ENCODE peak calls at places on chromosomes 3 and 15, in four cellular contexts. P is Peyer's patch, Q is choroid plexus epithelial cell, Z is GM12865. H is an unnamed sample.

GRCh38 chr15:29260896-29261295 is 8.7 kb downstream of the NSMCE3 start:
- DNase-seq in Q (no peak), Z (no peak), P (no peak), H (no peak)

GRCh38 chr15:81589671-81590070 is 215.7 kb upstream of the TMC3 start:
- DNase-seq in P (no peak), Q (no peak), Z (no peak), H (no peak)

GRCh38 chr15:41648770-41649169 is 11.4 kb upstream of the MGA start:
- DNase-seq in Q (peak; percentile 61), Z (no peak), P (no peak), H (no peak)

GRCh38 chr15:89400121-89400996 is 65.7 kb upstream of the POLG start:
- DNase-seq in Q (no peak), Z (no peak), P (no peak), H (peak; percentile 58)

GRCh38 chr3:177904661-177905060 is 631.6 kb upstream of the KCNMB2 start:
- DNase-seq in Z (no peak), Q (peak; percentile 53), P (no peak), H (no peak)

GRCh38 chr3:59264366-59264765 is 214.5 kb upstream of the CFAP20DC start:
- DNase-seq in P (no peak), Q (no peak), Z (no peak), H (no peak)

GRCh38 chr3:102741105-102741504 is 306.3 kb downstream of the ZPLD1 start:
- DNase-seq in Q (no peak), Z (peak; percentile 4), P (no peak), H (no peak)

GRCh38 chr15:93974804-93975481 is 256.4 kb upstream of the MCTP2 start:
- DNase-seq in P (no peak), Q (peak; percentile 45), Z (no peak), H (no peak)

GRCh38 chr3:140635276-140635675 is 42.6 kb upstream of the TRIM42 start:
- DNase-seq in Z (peak; percentile 5), Q (no peak), P (no peak), H (no peak)

GRCh38 chr3:132432639-132433038 is 15.3 kb downstream of the DNAJC13 start:
- DNase-seq in Q (peak; percentile 91), P (no peak), Z (no peak), H (no peak)

GRCh38 chr3:195558602-195559001 is 15.5 kb upstream of the PPP1R2 start:
- DNase-seq in P (peak; percentile 65), Z (peak; percentile 69), Q (peak; percentile 86), H (peak; percentile 44)

GRCh38 chr15:31360843-31361763 is 34.5 kb downstream of the KLF13 start:
- DNase-seq in P (peak; percentile 96), Z (peak; percentile 86), Q (no peak), H (peak; percentile 72)

GRCh38 chr3:115931581-115931980 is 308.3 kb downstream of the GAP43 start:
- DNase-seq in P (no peak), Q (peak; percentile 7), Z (no peak), H (no peak)

GRCh38 chr3:152505926-152506325 is 237.2 kb downstream of the MBNL1 start:
- DNase-seq in P (no peak), Q (no peak), Z (peak; percentile 77), H (peak; percentile 38)

GRCh38 chr3:40166997-40167396 is 142.5 kb upstream of the EIF1B start:
- DNase-seq in Z (no peak), P (no peak), Q (no peak), H (no peak)

GRCh38 chr15:101189708-101190107 is 62.1 kb downstream of the CHSY1 start:
- DNase-seq in P (no peak), Z (no peak), Q (no peak), H (no peak)

GRCh38 chr3:49269443-49269842 is 7.6 kb downstream of the C3orf62 start:
- DNase-seq in P (no peak), Q (no peak), Z (no peak), H (no peak)

GRCh38 chr15:70336425-70337009 is 238.8 kb upstream of the TLE3 start:
- DNase-seq in Q (no peak), P (peak; percentile 6), Z (no peak), H (no peak)

GRCh38 chr3:24437326-24437725 is 57.3 kb downstream of the THRB start:
- DNase-seq in P (no peak), Z (no peak), Q (no peak), H (no peak)

GRCh38 chr3:107561980-107562379 is 39.2 kb downstream of the BBX start:
- DNase-seq in Z (no peak), Q (peak; percentile 13), P (no peak), H (no peak)

GRCh38 chr3:157317895-157318294 is 118.8 kb upstream of the PTX3 start:
- DNase-seq in Q (no peak), P (no peak), Z (no peak), H (no peak)

GRCh38 chr3:49807427-49808114 is 4.5 kb downstream of the INKA1 start:
- DNase-seq in P (no peak), Q (no peak), Z (peak; percentile 64), H (peak; percentile 34)

GRCh38 chr3:102979682-102980378 is 545.0 kb downstream of the ZPLD1 start:
- DNase-seq in P (peak; percentile 48), Q (peak; percentile 86), Z (no peak), H (no peak)

GRCh38 chr3:155766206-155766605 is 21.3 kb upstream of the PLCH1 start:
- DNase-seq in Q (peak; percentile 49), P (no peak), Z (no peak), H (no peak)

GRCh38 chr3:127903596-127903995 is 11.4 kb upstream of the KBTBD12 start:
- DNase-seq in Z (no peak), P (no peak), Q (no peak), H (no peak)

GRCh38 chr3:194777729-194778128 is 92.0 kb downstream of the FAM43A start:
- DNase-seq in Z (no peak), Q (no peak), P (no peak), H (no peak)

GRCh38 chr3:124492824-124493223 is 237.4 kb upstream of the UMPS start:
- DNase-seq in P (peak; percentile 88), Z (peak; percentile 13), Q (peak; percentile 27), H (peak; percentile 21)

GRCh38 chr15:66713843-66714508 is 11.9 kb downstream of the SMAD6 start:
- DNase-seq in Z (peak; percentile 79), P (no peak), Q (no peak), H (peak; percentile 77)

GRCh38 chr3:136495213-136495612 is 245.1 kb downstream of the PCCB start:
- DNase-seq in Z (no peak), P (no peak), Q (no peak), H (no peak)

GRCh38 chr3:123815981-123816380 is 68.2 kb downstream of the MYLK start:
- DNase-seq in P (no peak), Q (no peak), Z (no peak), H (no peak)

GRCh38 chr3:170178631-170179030 is 2.9 kb downstream of the PHC3 start:
- DNase-seq in P (peak; percentile 82), Z (peak; percentile 69), Q (no peak), H (no peak)

GRCh38 chr15:70539912-70540520 is 223.3 kb downstream of the UACA start:
- DNase-seq in Z (no peak), P (no peak), Q (no peak), H (no peak)

GRCh38 chr15:70835415-70835814 is 18.5 kb downstream of the LARP6 start:
- DNase-seq in Z (no peak), P (no peak), Q (no peak), H (no peak)

GRCh38 chr15:34815836-34816235 is 20.5 kb upstream of the ACTC1 start:
- DNase-seq in P (no peak), Q (peak; percentile 28), Z (no peak), H (no peak)

GRCh38 chr3:52202384-52203077 is 4.6 kb downstream of the ALAS1 start:
- DNase-seq in Q (no peak), Z (peak; percentile 29), P (no peak), H (peak; percentile 59)

GRCh38 chr3:130601662-130602061 is 84.7 kb downstream of the COL6A6 start:
- DNase-seq in Q (peak; percentile 12), Z (no peak), P (no peak), H (no peak)

GRCh38 chr3:94303897-94304296 is 241.0 kb downstream of the NSUN3 start:
- DNase-seq in Z (no peak), P (no peak), Q (peak; percentile 52), H (no peak)

GRCh38 chr3:16523778-16524177 is 10.3 kb upstream of the RFTN1 start:
- DNase-seq in Q (peak; percentile 43), Z (no peak), P (no peak), H (no peak)

GRCh38 chr3:8450618-8451017 is 51.0 kb upstream of the LMCD1 start:
- DNase-seq in P (no peak), Z (no peak), Q (no peak), H (no peak)
- TF ChIP-seq CTCF in P (no peak), Z (no peak), Q (no peak), H (no peak)

DNA sequence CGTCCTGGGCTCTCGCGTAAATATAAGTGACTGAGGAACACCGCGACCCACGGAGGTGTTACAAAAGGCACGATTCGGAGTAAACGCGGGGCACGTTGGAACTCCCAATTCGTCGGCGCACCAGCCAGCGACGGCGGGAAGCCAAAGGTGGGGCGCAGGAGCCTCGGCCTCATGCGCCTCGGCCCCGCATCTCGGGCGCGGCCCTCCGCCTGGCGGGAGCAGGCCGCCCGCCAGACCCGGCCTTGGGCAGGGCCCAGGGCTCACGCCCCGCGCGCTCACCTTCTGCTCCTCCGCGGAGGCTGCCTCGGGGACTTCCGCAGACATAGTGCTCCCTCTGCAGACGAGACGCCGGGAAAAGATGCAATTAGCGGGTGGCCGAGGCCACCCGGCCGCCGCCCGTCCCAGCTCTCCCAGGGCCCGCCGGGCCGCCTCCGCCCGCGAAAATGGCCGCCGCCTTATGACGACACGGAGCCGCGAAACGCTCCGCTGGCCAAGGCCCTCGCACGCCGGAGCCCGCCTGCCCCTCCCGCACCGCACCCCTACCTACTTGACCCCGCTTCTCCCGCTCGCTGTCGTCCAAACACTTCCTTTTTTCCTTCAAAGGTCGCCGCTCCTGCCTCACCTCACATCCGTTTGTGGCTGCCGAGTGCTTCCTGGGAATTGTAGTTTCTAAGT is at the start of gene ARPP19:
- DNase-seq in Z (peak; percentile 95), P (peak; percentile 96), Q (peak; percentile 89), H (peak; percentile 90)
- TF ChIP-seq CTCF in Z (peak; percentile 3), P (peak; percentile 23), Q (no peak), H (peak; percentile 8)

DNA sequence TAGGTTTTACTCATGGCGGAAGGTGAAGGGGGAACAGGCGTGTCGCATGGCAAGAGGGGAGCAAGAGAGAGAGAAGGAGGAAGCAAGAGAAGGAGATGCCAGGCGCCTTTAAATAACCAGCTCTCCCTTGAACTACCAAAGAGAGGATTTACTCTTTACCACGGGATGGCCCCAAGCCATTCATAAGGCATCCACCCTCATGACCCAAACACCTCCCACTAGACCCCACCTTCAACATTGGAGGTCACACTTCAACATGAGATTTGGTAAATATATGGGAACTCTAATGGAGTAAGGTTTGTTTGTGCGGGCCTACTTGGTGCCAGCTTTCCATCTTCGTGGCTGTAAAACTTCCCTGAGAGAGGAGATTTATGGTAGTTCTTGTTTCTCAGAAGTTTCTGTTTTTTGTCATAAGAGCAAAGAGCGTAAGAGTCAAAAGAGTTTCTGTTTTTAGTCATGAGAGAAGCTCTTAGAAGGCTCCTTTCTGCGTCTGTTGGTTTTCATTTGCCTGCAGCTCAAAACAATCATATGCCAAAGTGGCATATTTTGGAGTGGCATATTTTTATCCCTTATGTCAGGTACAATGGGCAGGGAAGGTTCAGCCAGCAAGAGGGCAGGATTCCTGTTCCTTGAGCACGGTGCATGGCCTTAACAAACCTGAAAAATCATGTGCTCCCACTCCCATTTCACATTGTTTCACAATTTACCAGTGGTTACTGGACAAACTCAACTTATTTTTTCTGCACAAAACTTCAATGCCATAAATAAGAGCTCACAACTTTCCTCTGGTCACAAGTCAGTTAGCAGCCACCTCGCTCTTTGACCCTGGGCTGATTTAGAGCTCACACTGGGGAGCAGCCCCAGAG is 12.5 kb downstream of the PML start:
- DNase-seq in P (no peak), Q (no peak), Z (peak; percentile 37), H (peak; percentile 53)
- TF ChIP-seq CTCF in P (no peak), Q (no peak), Z (no peak), H (no peak)

GRCh38 chr3:55571913-55572312 is 84.8 kb upstream of the WNT5A start:
- DNase-seq in Z (no peak), P (no peak), Q (no peak), H (no peak)
- TF ChIP-seq CTCF in Z (no peak), P (no peak), Q (peak; percentile 15), H (no peak)

GRCh38 chr15:97745481-97746071 is 214.9 kb upstream of the ARRDC4 start:
- DNase-seq in P (peak; percentile 76), Z (peak; percentile 50), Q (peak; percentile 28), H (peak; percentile 29)
- TF ChIP-seq CTCF in P (peak; percentile 77), Z (peak; percentile 56), Q (peak; percentile 66), H (peak; percentile 3)

H was measured in GM20000.